ENCODE peak calls at places on chromosomes 7 and 10, in eight cellular contexts. Q, D, B, Z, L, I, U and N are unnamed samples.

GRCh38 chr7:156004265-156005201 is 192.3 kb upstream of the SHH start:
- DNase-seq in Q (no peak), D (no peak), B (no peak), Z (no peak), L (no peak), I (no peak), U (no peak), N (no peak)

GRCh38 chr7:29442146-29442545 is 121.5 kb upstream of the PRR15 start:
- DNase-seq in Q (no peak), D (no peak), B (no peak), Z (no peak), L (no peak), I (peak; percentile 69), U (peak; percentile 14), N (no peak)

GRCh38 chr7:138029126-138029525 is 27.2 kb upstream of the CREB3L2 start:
- DNase-seq in Q (no peak), D (no peak), B (no peak), Z (no peak), L (no peak), I (no peak), U (no peak), N (no peak)

GRCh38 chr7:80770675-80771081 is 132.2 kb downstream of the CD36 start:
- DNase-seq in Q (no peak), D (peak; percentile 54), B (no peak), Z (no peak), L (no peak), I (no peak), U (no peak), N (no peak)

GRCh38 chr7:47073284-47073683 is 508.6 kb downstream of the TNS3 start:
- DNase-seq in Q (no peak), D (no peak), B (no peak), Z (no peak), L (no peak), I (no peak), U (no peak), N (no peak)

GRCh38 chr7:3243256-3243655 is 57.8 kb upstream of the SDK1 start:
- DNase-seq in Q (no peak), D (no peak), B (no peak), Z (no peak), L (no peak), I (no peak), U (peak; percentile 9), N (no peak)

GRCh38 chr10:113022265-113022664 is 72.2 kb downstream of the TCF7L2 start:
- DNase-seq in Q (no peak), D (no peak), B (no peak), Z (no peak), L (no peak), I (no peak), U (no peak), N (no peak)

GRCh38 chr10:14971867-14972448 is 12.8 kb downstream of the MEIG1 start:
- DNase-seq in Q (peak; percentile 55), D (peak; percentile 42), B (peak; percentile 20), Z (peak; percentile 49), L (no peak), I (peak; percentile 47), U (no peak), N (no peak)

GRCh38 chr10:110864662-110865140 is 7.0 kb upstream of the PDCD4 start:
- DNase-seq in Q (no peak), D (peak; percentile 95), B (peak; percentile 55), Z (no peak), L (no peak), I (no peak), U (no peak), N (no peak)

GRCh38 chr10:13882112-13882711 is 295.4 kb downstream of the PRPF18 start:
- DNase-seq in Q (no peak), D (peak; percentile 26), B (no peak), Z (no peak), L (peak; percentile 13), I (peak; percentile 100), U (no peak), N (no peak)

GRCh38 chr10:26725837-26726727 is 28.6 kb downstream of the PDSS1 start:
- DNase-seq in Q (peak; percentile 40), D (peak; percentile 64), B (peak; percentile 24), Z (peak; percentile 30), L (peak; percentile 61), I (no peak), U (peak; percentile 52), N (no peak)

GRCh38 chr10:81873231-81873931 is 1.6 kb upstream of the NRG3 start:
- DNase-seq in Q (no peak), D (no peak), B (no peak), Z (no peak), L (no peak), I (no peak), U (no peak), N (no peak)

GRCh38 chr10:118488710-118489497 is 106.5 kb downstream of the PRLHR start:
- DNase-seq in Q (no peak), D (peak; percentile 16), B (no peak), Z (no peak), L (no peak), I (peak; percentile 44), U (no peak), N (no peak)

GRCh38 chr7:51316262-51316665 is 345 bp downstream of the COBL start:
- DNase-seq in Q (no peak), D (no peak), B (no peak), Z (peak; percentile 5), L (no peak), I (no peak), U (no peak), N (peak; percentile 41)

GRCh38 chr7:3688061-3688460 is 387.0 kb downstream of the SDK1 start:
- DNase-seq in Q (no peak), D (no peak), B (no peak), Z (no peak), L (no peak), I (no peak), U (no peak), N (no peak)

GRCh38 chr7:117084286-117084685 is 131.0 kb downstream of the ST7 start:
- DNase-seq in Q (no peak), D (no peak), B (no peak), Z (no peak), L (no peak), I (no peak), U (no peak), N (no peak)